ENCODE peak calls at places on chromosomes 4 and X, in nine cellular contexts. T is H9; O is IMR-90; U is CD8-positive, alpha-beta T cell; W is effector memory CD4-positive, alpha-beta T cell; I is lower lobe of right lung; D is testis; A is aorta; S is brain microvascular endothelial cell. Y is an unnamed sample.

GRCh38 chr4:137705171-137705783 is 173.0 kb upstream of the PCDH18 start:
- DNase-seq in T (no peak), O (peak; percentile 97), U (no peak), W (no peak), I (no peak), D (no peak), A (no peak), S (peak; percentile 77), Y (no peak)

GRCh38 chr4:175035907-175036306 is 117.7 kb downstream of the ADAM29 start:
- DNase-seq in T (no peak), O (no peak), U (no peak), W (no peak), I (no peak), D (no peak), A (no peak), S (peak; percentile 85), Y (no peak)

GRCh38 chr4:140837742-140838141 is 81.6 kb upstream of the TBC1D9 start:
- DNase-seq in T (no peak), O (no peak), U (no peak), W (no peak), I (no peak), D (no peak), A (no peak), S (no peak), Y (no peak)

GRCh38 chrX:2578864-2579263 is 78.1 kb upstream of the DHRSX start:
- DNase-seq in T (no peak), O (no peak), U (no peak), W (no peak), I (no peak), D (no peak), A (no peak), S (no peak), Y (no peak)

GRCh38 chr4:102612824-102613366 is 111.7 kb downstream of the NFKB1 start:
- DNase-seq in T (no peak), O (no peak), U (peak; percentile 60), W (peak; percentile 33), I (no peak), D (no peak), A (no peak), S (no peak), Y (no peak)

GRCh38 chr4:47852121-47852520 is 14.3 kb upstream of the CORIN start:
- DNase-seq in T (no peak), O (peak; percentile 92), U (no peak), W (no peak), I (no peak), D (peak; percentile 22), A (no peak), S (peak; percentile 88), Y (no peak)

GRCh38 chrX:118420462-118420861 is 74.6 kb downstream of the WDR44 start:
- DNase-seq in T (no peak), O (peak; percentile 42), U (no peak), W (no peak), I (no peak), D (no peak), A (no peak), S (peak; percentile 46), Y (no peak)

GRCh38 chr4:158300012-158300411 is 89.7 kb downstream of the TMEM144 start:
- DNase-seq in T (no peak), O (no peak), U (no peak), W (no peak), I (no peak), D (no peak), A (no peak), S (no peak), Y (no peak)

GRCh38 chr4:1244081-1244977 is 4.6 kb downstream of the CTBP1 start:
- DNase-seq in T (no peak), O (no peak), U (no peak), W (no peak), I (no peak), D (no peak), A (peak; percentile 74), S (no peak), Y (no peak)

GRCh38 chrX:86322913-86323312 is 174.7 kb downstream of the DACH2 start:
- DNase-seq in T (no peak), O (no peak), U (no peak), W (no peak), I (no peak), D (no peak), A (no peak), S (no peak), Y (no peak)

GRCh38 chr4:169070071-169070894 is 60.2 kb upstream of the CBR4 start:
- DNase-seq in T (peak; percentile 85), O (peak; percentile 70), U (no peak), W (no peak), I (no peak), D (peak; percentile 58), A (no peak), S (peak; percentile 95), Y (no peak)

GRCh38 chrX:134907302-134907701 is 83.5 kb upstream of the SMIM10 start:
- DNase-seq in T (no peak), O (no peak), U (no peak), W (no peak), I (no peak), D (no peak), A (no peak), S (no peak), Y (no peak)

GRCh38 chr4:17814140-17814539 is 3.4 kb downstream of the NCAPG start:
- DNase-seq in T (no peak), O (peak; percentile 59), U (no peak), W (no peak), I (no peak), D (no peak), A (no peak), S (peak; percentile 48), Y (no peak)

GRCh38 chr4:31651541-31651940 is 931.4 kb downstream of the PCDH7 start:
- DNase-seq in T (no peak), O (no peak), U (no peak), W (no peak), I (no peak), D (no peak), A (no peak), S (no peak), Y (no peak)

GRCh38 chrX:154125356-154126040 is 18.5 kb upstream of the OPN1LW start:
- DNase-seq in T (no peak), O (no peak), U (no peak), W (no peak), I (no peak), D (peak; percentile 61), A (peak; percentile 69), S (no peak), Y (no peak)

GRCh38 chr4:159682996-159683395 is 580.1 kb downstream of the RAPGEF2 start:
- DNase-seq in T (no peak), O (no peak), U (no peak), W (no peak), I (no peak), D (no peak), A (no peak), S (no peak), Y (no peak)
- H3K27ac ChIP-seq in T (no peak overlapping the region), O (no peak overlapping the region), U (no peak overlapping the region), W (no peak overlapping the region), I (no peak overlapping the region), D (no peak overlapping the region), A (no peak overlapping the region), S (no peak overlapping the region), Y (no peak overlapping the region)

GRCh38 chr4:170089743-170090666 is at the start of gene AADAT:
- DNase-seq in T (peak; percentile 87), O (peak; percentile 72), U (no peak), W (no peak), I (peak; percentile 82), D (peak; percentile 86), A (peak; percentile 93), S (peak; percentile 51), Y (peak; percentile 70)
- H3K27ac ChIP-seq in T (no peak within 1 kb of the TSS), O (peak within 1 kb of the TSS; percentile 58), U (no peak within 1 kb of the TSS), W (no peak within 1 kb of the TSS), I (peak within 1 kb of the TSS; percentile 62), D (no peak within 1 kb of the TSS), A (peak within 1 kb of the TSS; percentile 66), S (peak within 1 kb of the TSS; percentile 2), Y (peak within 1 kb of the TSS; percentile 73)

GRCh38 chrX:110178179-110178865 is 139.6 kb downstream of the AMMECR1 start:
- DNase-seq in T (no peak), O (no peak), U (no peak), W (no peak), I (no peak), D (no peak), A (no peak), S (no peak), Y (no peak)

GRCh38 chrX:110182362-110182761 is 135.5 kb downstream of the AMMECR1 start:
- DNase-seq in T (no peak), O (peak; percentile 43), U (no peak), W (no peak), I (no peak), D (no peak), A (no peak), S (no peak), Y (no peak)

GRCh38 chrX:110181459-110182137 is 136.3 kb downstream of the AMMECR1 start:
- DNase-seq in T (no peak), O (no peak), U (no peak), W (no peak), I (no peak), D (no peak), A (no peak), S (no peak), Y (no peak)

GRCh38 chrX:110180928-110181310 is 137.0 kb downstream of the AMMECR1 start:
- DNase-seq in T (no peak), O (peak; percentile 36), U (no peak), W (no peak), I (no peak), D (no peak), A (no peak), S (peak; percentile 48), Y (no peak)

DNA sequence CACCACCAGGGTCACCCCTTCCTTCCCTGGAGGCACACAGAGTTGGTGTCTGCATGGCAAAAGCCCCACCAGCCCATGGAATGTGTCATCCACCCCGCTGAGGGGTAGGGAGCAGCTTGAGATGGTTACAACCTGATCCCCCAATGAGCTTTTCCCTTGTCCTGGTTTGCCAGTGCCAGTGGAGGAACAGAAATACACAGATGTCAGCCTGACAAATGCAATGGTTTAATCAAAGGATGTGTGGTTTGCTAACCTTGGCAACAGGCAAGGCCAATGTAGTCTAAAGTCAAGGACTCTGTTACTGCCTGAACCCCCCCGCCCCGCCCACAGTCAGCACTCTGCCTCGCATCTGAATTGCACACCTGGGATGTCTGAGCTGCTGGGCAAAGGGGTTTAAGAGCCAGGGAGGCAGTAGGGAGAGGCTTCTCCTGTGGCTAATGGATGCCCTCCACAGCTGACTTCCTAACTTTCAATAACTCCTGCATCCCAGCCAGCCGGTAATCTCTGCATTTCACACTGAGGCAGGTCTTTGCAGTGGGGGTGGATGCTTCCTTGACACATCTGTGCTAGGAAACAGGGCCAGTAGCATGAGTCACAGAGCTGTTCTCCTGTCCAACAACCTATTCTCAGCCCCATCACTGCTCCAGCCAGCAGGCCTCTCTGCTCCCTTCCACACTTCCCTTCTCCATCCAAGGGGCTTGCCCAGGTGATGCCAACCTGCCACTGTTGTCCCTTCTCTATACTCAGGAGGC is 137.5 kb downstream of the AMMECR1 start:
- DNase-seq in T (no peak), O (peak; percentile 84), U (no peak), W (no peak), I (no peak), D (peak; percentile 34), A (no peak), S (peak; percentile 67), Y (no peak)
- H3K27ac ChIP-seq in T (no peak overlapping the region), O (no peak overlapping the region), U (no peak overlapping the region), W (no peak overlapping the region), I (no peak overlapping the region), D (no peak overlapping the region), A (no peak overlapping the region), S (peak overlapping the region; percentile 81), Y (no peak overlapping the region)

DNA sequence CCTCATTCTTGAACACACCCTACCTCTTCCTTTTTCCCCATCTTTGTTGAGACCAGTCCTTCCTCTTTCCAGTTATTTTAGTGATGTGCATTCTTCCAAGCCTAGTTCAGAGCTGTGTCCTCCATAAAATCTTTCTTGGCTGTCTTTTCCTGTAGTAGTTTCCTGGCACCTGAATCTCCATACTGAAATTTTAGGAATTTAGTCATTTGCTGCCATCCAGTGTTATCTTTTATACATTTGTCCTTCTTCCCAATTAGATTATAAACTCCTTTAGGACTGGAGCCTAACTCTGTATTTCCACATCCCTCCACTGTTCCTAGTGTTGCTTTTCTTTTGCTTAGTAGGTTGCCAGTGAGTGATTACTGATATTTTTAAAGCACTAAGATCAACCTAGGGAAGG is 11.4 kb downstream of the FHIP1A start:
- DNase-seq in T (no peak), O (no peak), U (no peak), W (no peak), I (no peak), D (no peak), A (no peak), S (no peak), Y (no peak)
- H3K27ac ChIP-seq in T (no peak overlapping the region), O (no peak overlapping the region), U (no peak overlapping the region), W (no peak overlapping the region), I (no peak overlapping the region), D (no peak overlapping the region), A (no peak overlapping the region), S (no peak overlapping the region), Y (no peak overlapping the region)